ENCODE peak calls at places on chromosomes 7 and 10, in eight cellular contexts. One of them, this sample, is unnamed.

GRCh38 chr7:136130819-136131637 is 153.9 kb upstream of the MTPN start:
- DNase-seq in fibroblast of lung: no peak
- DNase-seq in heart left ventricle: no peak
- DNase-seq in neural crest cell: no peak
- DNase-seq in nephron progenitor cell: no peak
- DNase-seq in GM13977: no peak
- DNase-seq in suprapubic skin: no peak
- DNase-seq in B cell: no peak
- DNase-seq in this sample: no peak

GRCh38 chr10:12061124-12061523 is 7.6 kb upstream of the DHTKD1 start:
- DNase-seq in fibroblast of lung: no peak
- DNase-seq in heart left ventricle: no peak
- DNase-seq in neural crest cell: no peak
- DNase-seq in nephron progenitor cell: no peak
- DNase-seq in GM13977: no peak
- DNase-seq in suprapubic skin: no peak
- DNase-seq in B cell: no peak
- DNase-seq in this sample: no peak

GRCh38 chr10:114244126-114244525 is 5.1 kb downstream of the VWA2 start:
- DNase-seq in fibroblast of lung: no peak
- DNase-seq in heart left ventricle: no peak
- DNase-seq in neural crest cell: no peak
- DNase-seq in nephron progenitor cell: no peak
- DNase-seq in GM13977: no peak
- DNase-seq in suprapubic skin: no peak
- DNase-seq in B cell: no peak
- DNase-seq in this sample: no peak

GRCh38 chr7:111771638-111772037 is 209.3 kb upstream of the IMMP2L start:
- DNase-seq in fibroblast of lung: no peak
- DNase-seq in heart left ventricle: no peak
- DNase-seq in neural crest cell: no peak
- DNase-seq in nephron progenitor cell: no peak
- DNase-seq in GM13977: no peak
- DNase-seq in suprapubic skin: no peak
- DNase-seq in B cell: no peak
- DNase-seq in this sample: no peak

GRCh38 chr10:110822708-110823291 is 48.9 kb upstream of the PDCD4 start:
- DNase-seq in fibroblast of lung: no peak
- DNase-seq in heart left ventricle: no peak
- DNase-seq in neural crest cell: no peak
- DNase-seq in nephron progenitor cell: no peak
- DNase-seq in GM13977: no peak
- DNase-seq in suprapubic skin: no peak
- DNase-seq in B cell: no peak
- DNase-seq in this sample: no peak

GRCh38 chr7:4875391-4875790 is 8.1 kb downstream of the RADIL start:
- DNase-seq in fibroblast of lung: no peak
- DNase-seq in heart left ventricle: no peak
- DNase-seq in neural crest cell: no peak
- DNase-seq in nephron progenitor cell: no peak
- DNase-seq in GM13977: no peak
- DNase-seq in suprapubic skin: no peak
- DNase-seq in B cell: no peak
- DNase-seq in this sample: no peak

GRCh38 chr10:5488272-5489161 is 10.9 kb downstream of the CALML5 start:
- DNase-seq in fibroblast of lung: no peak
- DNase-seq in heart left ventricle: no peak
- DNase-seq in neural crest cell: no peak
- DNase-seq in nephron progenitor cell: no peak
- DNase-seq in GM13977: no peak
- DNase-seq in suprapubic skin: peak
- DNase-seq in B cell: no peak
- DNase-seq in this sample: no peak

GRCh38 chr10:43196131-43196980 is 58.1 kb downstream of the CSGALNACT2 start:
- DNase-seq in fibroblast of lung: no peak
- DNase-seq in heart left ventricle: peak
- DNase-seq in neural crest cell: no peak
- DNase-seq in nephron progenitor cell: no peak
- DNase-seq in GM13977: peak
- DNase-seq in suprapubic skin: no peak
- DNase-seq in B cell: peak
- DNase-seq in this sample: peak

GRCh38 chr7:129803546-129804081 is 149.1 kb downstream of the UBE2H start:
- DNase-seq in fibroblast of lung: no peak
- DNase-seq in heart left ventricle: no peak
- DNase-seq in neural crest cell: no peak
- DNase-seq in nephron progenitor cell: no peak
- DNase-seq in GM13977: no peak
- DNase-seq in suprapubic skin: no peak
- DNase-seq in B cell: no peak
- DNase-seq in this sample: no peak

GRCh38 chr7:157466473-157467261 is 129.9 kb downstream of the DNAJB6 start:
- DNase-seq in fibroblast of lung: no peak
- DNase-seq in heart left ventricle: no peak
- DNase-seq in neural crest cell: peak
- DNase-seq in nephron progenitor cell: no peak
- DNase-seq in GM13977: no peak
- DNase-seq in suprapubic skin: peak
- DNase-seq in B cell: no peak
- DNase-seq in this sample: no peak

GRCh38 chr10:33421789-33422188 is 87.3 kb upstream of the NRP1 start:
- DNase-seq in fibroblast of lung: peak
- DNase-seq in heart left ventricle: no peak
- DNase-seq in neural crest cell: no peak
- DNase-seq in nephron progenitor cell: no peak
- DNase-seq in GM13977: no peak
- DNase-seq in suprapubic skin: no peak
- DNase-seq in B cell: no peak
- DNase-seq in this sample: no peak

GRCh38 chr10:110527731-110528171 is 30.0 kb downstream of the DUSP5 start:
- DNase-seq in fibroblast of lung: peak
- DNase-seq in heart left ventricle: no peak
- DNase-seq in neural crest cell: no peak
- DNase-seq in nephron progenitor cell: no peak
- DNase-seq in GM13977: no peak
- DNase-seq in suprapubic skin: no peak
- DNase-seq in B cell: no peak
- DNase-seq in this sample: no peak

GRCh38 chr7:96903906-96904305 is 101.4 kb upstream of the DLX6 start:
- DNase-seq in fibroblast of lung: no peak
- DNase-seq in heart left ventricle: no peak
- DNase-seq in neural crest cell: no peak
- DNase-seq in nephron progenitor cell: no peak
- DNase-seq in GM13977: no peak
- DNase-seq in suprapubic skin: no peak
- DNase-seq in B cell: no peak
- DNase-seq in this sample: no peak

GRCh38 chr7:142153400-142153799 is 41.9 kb downstream of the MGAM2 start:
- DNase-seq in fibroblast of lung: peak
- DNase-seq in heart left ventricle: no peak
- DNase-seq in neural crest cell: no peak
- DNase-seq in nephron progenitor cell: peak
- DNase-seq in GM13977: no peak
- DNase-seq in suprapubic skin: no peak
- DNase-seq in B cell: no peak
- DNase-seq in this sample: no peak

GRCh38 chr10:97914171-97914836 is 64.7 kb downstream of the GOLGA7B start:
- DNase-seq in fibroblast of lung: no peak
- DNase-seq in heart left ventricle: no peak
- DNase-seq in neural crest cell: no peak
- DNase-seq in nephron progenitor cell: no peak
- DNase-seq in GM13977: no peak
- DNase-seq in suprapubic skin: no peak
- DNase-seq in B cell: no peak
- DNase-seq in this sample: no peak
- TF ChIP-seq CTCF in fibroblast of lung: no peak
- TF ChIP-seq CTCF in heart left ventricle: no peak
- TF ChIP-seq CTCF in neural crest cell: no peak
- TF ChIP-seq CTCF in nephron progenitor cell: no peak
- TF ChIP-seq CTCF in GM13977: no peak
- TF ChIP-seq CTCF in suprapubic skin: no peak
- TF ChIP-seq CTCF in B cell: no peak
- TF ChIP-seq CTCF in this sample: no peak

DNA sequence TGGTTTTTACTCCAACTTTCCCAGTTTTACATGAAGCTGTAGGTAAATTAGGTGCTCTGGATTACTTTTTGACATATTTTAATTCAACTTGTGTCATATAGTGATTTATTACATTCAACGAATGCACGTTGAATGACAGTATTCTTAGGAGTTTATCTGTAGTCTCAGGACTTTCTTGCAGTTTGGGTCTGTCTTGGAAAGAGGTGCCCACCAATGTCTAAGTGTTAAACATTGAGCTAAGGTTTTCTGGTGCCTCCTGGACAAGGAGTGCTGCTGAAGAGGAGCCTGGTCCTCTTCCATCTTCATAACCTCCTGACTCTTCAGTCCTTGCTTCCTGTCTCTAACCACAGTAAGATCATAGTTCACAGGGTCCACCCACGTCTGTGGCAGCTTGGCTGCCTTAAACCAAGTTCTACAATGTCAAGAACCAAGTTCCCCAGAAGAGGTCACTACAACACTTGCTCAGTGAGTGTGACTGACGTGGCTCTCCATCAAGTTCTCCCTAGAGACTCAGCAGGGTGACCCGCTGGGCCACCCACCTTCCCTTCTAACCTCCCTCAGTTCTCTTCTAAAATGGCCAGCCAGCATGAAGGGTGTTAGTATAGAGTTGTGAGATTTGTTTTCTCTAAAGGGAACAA is 6.1 kb downstream of the NPY start:
- DNase-seq in fibroblast of lung: peak
- DNase-seq in heart left ventricle: no peak
- DNase-seq in neural crest cell: no peak
- DNase-seq in nephron progenitor cell: peak
- DNase-seq in GM13977: peak
- DNase-seq in suprapubic skin: no peak
- DNase-seq in B cell: peak
- DNase-seq in this sample: peak
- TF ChIP-seq CTCF in fibroblast of lung: peak
- TF ChIP-seq CTCF in heart left ventricle: peak
- TF ChIP-seq CTCF in neural crest cell: peak
- TF ChIP-seq CTCF in nephron progenitor cell: peak
- TF ChIP-seq CTCF in GM13977: peak
- TF ChIP-seq CTCF in suprapubic skin: no peak
- TF ChIP-seq CTCF in B cell: peak
- TF ChIP-seq CTCF in this sample: peak

GRCh38 chr7:32458025-32458424 is 32.2 kb downstream of the LSM5 start:
- DNase-seq in fibroblast of lung: no peak
- DNase-seq in heart left ventricle: no peak
- DNase-seq in neural crest cell: no peak
- DNase-seq in nephron progenitor cell: no peak
- DNase-seq in GM13977: no peak
- DNase-seq in suprapubic skin: no peak
- DNase-seq in B cell: no peak
- DNase-seq in this sample: no peak

DNA sequence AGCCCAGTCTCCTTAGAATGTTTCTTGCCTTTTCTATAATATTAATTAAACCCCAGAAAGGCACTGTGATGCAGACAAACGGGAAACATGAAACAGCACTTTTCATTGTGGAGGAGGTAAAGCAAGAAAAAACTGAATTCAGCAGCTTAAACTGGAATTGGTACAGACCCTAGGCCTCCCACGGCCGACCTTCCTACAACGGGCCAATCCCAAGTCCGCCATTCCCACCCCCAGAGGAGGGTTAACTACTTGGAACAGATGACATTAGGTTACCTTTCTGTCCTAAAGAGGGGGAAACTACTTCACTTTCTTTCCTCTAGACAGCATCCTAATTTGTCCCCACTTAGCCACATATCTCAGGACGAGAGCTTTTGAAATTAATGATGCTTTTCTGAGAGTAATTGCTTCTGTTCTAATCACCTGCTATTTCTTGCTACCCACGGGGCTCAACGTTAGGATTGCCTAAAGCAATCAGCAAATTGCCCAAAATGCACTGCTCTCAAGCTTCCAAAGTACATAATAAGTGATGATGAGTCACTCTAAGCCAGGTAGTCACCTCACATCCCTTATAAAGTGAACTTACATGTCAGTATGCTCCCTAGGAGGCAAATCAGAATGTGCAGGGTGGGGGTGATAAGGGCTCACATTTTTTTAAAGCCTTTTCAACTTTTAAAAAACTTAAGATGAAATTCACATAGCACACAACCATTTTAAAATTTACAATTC is 36.7 kb downstream of the LSM5 start:
- DNase-seq in fibroblast of lung: no peak
- DNase-seq in heart left ventricle: no peak
- DNase-seq in neural crest cell: no peak
- DNase-seq in nephron progenitor cell: no peak
- DNase-seq in GM13977: no peak
- DNase-seq in suprapubic skin: no peak
- DNase-seq in B cell: no peak
- DNase-seq in this sample: no peak
- TF ChIP-seq CTCF in fibroblast of lung: no peak
- TF ChIP-seq CTCF in heart left ventricle: no peak
- TF ChIP-seq CTCF in neural crest cell: no peak
- TF ChIP-seq CTCF in nephron progenitor cell: no peak
- TF ChIP-seq CTCF in GM13977: no peak
- TF ChIP-seq CTCF in suprapubic skin: no peak
- TF ChIP-seq CTCF in B cell: no peak
- TF ChIP-seq CTCF in this sample: no peak

GRCh38 chr10:24550680-24551079 is 173.0 kb downstream of the ARHGAP21 start:
- DNase-seq in fibroblast of lung: no peak
- DNase-seq in heart left ventricle: no peak
- DNase-seq in neural crest cell: no peak
- DNase-seq in nephron progenitor cell: no peak
- DNase-seq in GM13977: no peak
- DNase-seq in suprapubic skin: no peak
- DNase-seq in B cell: no peak
- DNase-seq in this sample: no peak

GRCh38 chr10:24554036-24554435 is 169.7 kb downstream of the ARHGAP21 start:
- DNase-seq in fibroblast of lung: no peak
- DNase-seq in heart left ventricle: no peak
- DNase-seq in neural crest cell: no peak
- DNase-seq in nephron progenitor cell: no peak
- DNase-seq in GM13977: no peak
- DNase-seq in suprapubic skin: no peak
- DNase-seq in B cell: no peak
- DNase-seq in this sample: no peak

GRCh38 chr10:24551161-24551560 is 172.5 kb downstream of the ARHGAP21 start:
- DNase-seq in fibroblast of lung: no peak
- DNase-seq in heart left ventricle: no peak
- DNase-seq in neural crest cell: no peak
- DNase-seq in nephron progenitor cell: no peak
- DNase-seq in GM13977: no peak
- DNase-seq in suprapubic skin: no peak
- DNase-seq in B cell: no peak
- DNase-seq in this sample: no peak

GRCh38 chr10:24553051-24553612 is 170.6 kb downstream of the ARHGAP21 start:
- DNase-seq in fibroblast of lung: no peak
- DNase-seq in heart left ventricle: no peak
- DNase-seq in neural crest cell: no peak
- DNase-seq in nephron progenitor cell: no peak
- DNase-seq in GM13977: no peak
- DNase-seq in suprapubic skin: no peak
- DNase-seq in B cell: no peak
- DNase-seq in this sample: no peak

GRCh38 chr10:24552346-24553016 is 171.2 kb downstream of the ARHGAP21 start:
- DNase-seq in fibroblast of lung: no peak
- DNase-seq in heart left ventricle: no peak
- DNase-seq in neural crest cell: no peak
- DNase-seq in nephron progenitor cell: peak
- DNase-seq in GM13977: no peak
- DNase-seq in suprapubic skin: no peak
- DNase-seq in B cell: no peak
- DNase-seq in this sample: peak
- TF ChIP-seq CTCF in fibroblast of lung: peak
- TF ChIP-seq CTCF in heart left ventricle: no peak
- TF ChIP-seq CTCF in neural crest cell: peak
- TF ChIP-seq CTCF in nephron progenitor cell: peak
- TF ChIP-seq CTCF in GM13977: peak
- TF ChIP-seq CTCF in suprapubic skin: no peak
- TF ChIP-seq CTCF in B cell: no peak
- TF ChIP-seq CTCF in this sample: no peak